ENCODE peak calls at places on chromosome 19, in six cellular contexts. E is GM13977, K is tibial artery, X is Peyer's patch, A is astrocyte of the spinal cord, S is lower lobe of right lung. C is an unnamed sample.

GRCh38 chr19:55464669-55465068 is at the start of gene C19orf85:
- DNase-seq in E (no peak), A (no peak), K (no peak), S (no peak), X (no peak), C (no peak)

GRCh38 chr19:53037101-53038097 is 7.1 kb upstream of the ERVV-2 start:
- DNase-seq in E (no peak), S (peak), A (peak), X (no peak), K (no peak), C (no peak)

GRCh38 chr19:33470040-33470330 is 51.6 kb downstream of the PEPD start:
- DNase-seq in A (no peak), E (no peak), K (peak), S (peak), X (no peak), C (peak)

GRCh38 chr19:17389957-17390664 is 3.9 kb downstream of the CCDC194 start:
- DNase-seq in K (no peak), E (no peak), S (no peak), A (no peak), X (no peak), C (no peak)

GRCh38 chr19:3094638-3095374 is 644 bp downstream of the GNA11 start:
- DNase-seq in E (peak), X (no peak), A (peak), S (no peak), K (no peak), C (peak)

GRCh38 chr19:34838753-34839431 is 65.9 kb upstream of the ZNF599 start:
- DNase-seq in K (no peak), S (no peak), A (no peak), E (no peak), X (no peak), C (no peak)

GRCh38 chr19:55626350-55626749 is 2.0 kb upstream of the ZNF784 start:
- DNase-seq in X (peak), K (no peak), A (no peak), S (no peak), E (no peak), C (no peak)

GRCh38 chr19:55360902-55361301 is 2.2 kb downstream of the GARIN5B start:
- DNase-seq in K (no peak), A (no peak), E (no peak), S (no peak), X (no peak), C (no peak)

GRCh38 chr19:19865750-19866598 is at the start of gene ZNF253:
- DNase-seq in K (peak), E (peak), X (peak), S (peak), A (peak), C (peak)

GRCh38 chr19:31154021-31154420 is 195.2 kb downstream of the TSHZ3 start:
- DNase-seq in E (no peak), S (no peak), K (no peak), A (peak), X (no peak), C (no peak)

GRCh38 chr19:10238172-10238783 is 7.1 kb upstream of the S1PR2 start:
- DNase-seq in E (no peak), K (no peak), X (no peak), S (peak), A (peak), C (no peak)

GRCh38 chr19:39469036-39469435 is 11.6 kb upstream of the TIMM50 start:
- DNase-seq in K (no peak), A (no peak), E (no peak), X (no peak), S (no peak), C (no peak)

GRCh38 chr19:48493718-48494515 is 17.7 kb downstream of the LMTK3 start:
- DNase-seq in S (no peak), A (no peak), X (no peak), K (no peak), E (no peak), C (no peak)

GRCh38 chr19:39514840-39515550 is at the start of gene SELENOV:
- DNase-seq in X (no peak), E (no peak), S (no peak), K (no peak), A (no peak), C (peak)

GRCh38 chr19:21328885-21329605 is at the start of gene ZNF708:
- DNase-seq in E (peak), S (peak), X (peak), A (peak), K (peak), C (peak)

GRCh38 chr19:2003901-2004300 is 11.6 kb downstream of the BTBD2 start:
- DNase-seq in E (no peak), X (no peak), S (no peak), A (no peak), K (no peak), C (no peak)

GRCh38 chr19:47714339-47714738 is 1.1 kb downstream of the EHD2 start:
- DNase-seq in K (no peak), X (no peak), E (no peak), S (no peak), A (no peak), C (no peak)

GRCh38 chr19:39997595-39998216 is 846 bp downstream of the ZNF546 start:
- DNase-seq in S (no peak), A (no peak), X (no peak), E (peak), K (no peak), C (no peak)

GRCh38 chr19:17450264-17451075 is 2.0 kb upstream of the TMEM221 start:
- DNase-seq in X (no peak), K (no peak), S (no peak), A (no peak), E (peak), C (no peak)

GRCh38 chr19:39411832-39412099 is 703 bp upstream of the PLEKHG2 start:
- DNase-seq in S (peak), A (peak), E (peak), K (peak), X (peak), C (no peak)

GRCh38 chr19:11195169-11195568 is 2.2 kb downstream of the KANK2 start:
- DNase-seq in X (no peak), A (no peak), S (no peak), E (no peak), K (no peak), C (no peak)

GRCh38 chr19:13060964-13061927 is 41.4 kb downstream of the LYL1 start:
- DNase-seq in A (peak), X (peak), S (peak), K (peak), E (peak), C (no peak)

GRCh38 chr19:1269478-1270167 is 491 bp downstream of the CIRBP start:
- DNase-seq in E (peak), X (peak), K (peak), S (peak), A (peak), C (no peak)

GRCh38 chr19:52967772-52968171 is 5.1 kb upstream of the ZNF816 start:
- DNase-seq in S (no peak), X (no peak), K (no peak), E (no peak), A (no peak), C (no peak)

GRCh38 chr19:47263169-47263560 is 6.8 kb downstream of the CCDC9 start:
- DNase-seq in K (no peak), X (no peak), E (no peak), A (no peak), S (no peak), C (no peak)

GRCh38 chr19:16940626-16941025 is 51.8 kb downstream of the F2RL3 start:
- DNase-seq in K (peak), E (no peak), X (no peak), S (no peak), A (no peak), C (no peak)

GRCh38 chr19:2603320-2603719 is 99.2 kb downstream of the GNG7 start:
- DNase-seq in S (peak), A (peak), X (peak), K (peak), E (no peak), C (peak)

GRCh38 chr19:42571136-42571535 is 23.6 kb downstream of the CEACAM8 start:
- DNase-seq in S (no peak), K (no peak), A (no peak), E (no peak), X (no peak), C (no peak)

GRCh38 chr19:49499030-49499670 is 2.9 kb downstream of the RPS11 start:
- DNase-seq in S (no peak), X (no peak), K (no peak), E (no peak), A (no peak), C (no peak)

GRCh38 chr19:49503582-49503962 is 7.3 kb downstream of the RPS11 start:
- DNase-seq in X (no peak), A (no peak), S (no peak), E (no peak), K (no peak), C (no peak)

GRCh38 chr19:49498475-49498874 is 2.2 kb downstream of the RPS11 start:
- DNase-seq in S (no peak), X (no peak), K (no peak), A (no peak), E (no peak), C (no peak)

GRCh38 chr19:49506575-49507105 is 5.8 kb upstream of the FCGRT start:
- DNase-seq in E (peak), X (peak), S (peak), A (no peak), K (no peak), C (no peak)

DNA sequence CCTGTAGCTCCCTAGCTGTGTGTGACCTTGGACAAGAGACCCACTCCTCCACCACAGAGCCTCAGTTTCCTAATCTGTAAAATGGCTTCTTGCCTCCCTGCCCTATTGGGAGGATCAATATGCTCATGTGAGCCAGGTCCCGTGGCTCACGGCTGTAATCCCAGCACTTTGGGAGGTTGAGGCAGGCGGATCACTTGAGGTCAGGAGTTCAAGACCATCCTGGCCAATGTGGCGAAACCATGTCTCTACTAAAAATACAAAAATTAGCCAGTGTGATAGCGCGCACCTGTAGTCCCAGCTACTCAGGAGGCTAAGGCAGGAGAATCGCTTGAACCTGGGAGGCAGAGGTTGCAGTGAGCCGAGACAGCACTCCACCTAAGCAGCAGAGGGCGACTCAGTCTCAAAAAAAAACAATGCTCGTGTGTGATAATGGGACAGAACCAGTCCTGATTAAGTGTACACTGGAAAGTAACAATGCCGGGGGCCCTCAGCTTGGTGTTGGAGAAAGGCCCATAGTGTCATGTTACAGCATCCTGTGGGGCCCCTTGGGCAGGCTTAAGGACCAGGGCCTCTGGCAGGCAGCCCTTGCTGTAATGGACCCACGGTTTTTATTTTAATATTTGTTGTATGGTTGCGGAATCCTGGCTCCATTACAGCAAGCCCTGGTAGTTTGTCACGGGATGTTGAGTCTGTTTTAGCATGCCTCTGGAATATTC is 6.8 kb downstream of the RPS11 start:
- DNase-seq in A (peak), K (no peak), E (no peak), X (no peak), S (peak), C (no peak)
- TF ChIP-seq CTCF in A (peak), K (peak), E (peak), X (no peak), S (peak), C (peak)

GRCh38 chr19:6737873-6738725 is 719 bp upstream of the GPR108 start:
- DNase-seq in X (peak), E (peak), S (peak), A (peak), K (peak), C (no peak)

GRCh38 chr19:6737284-6737872 is at the start of gene GPR108:
- DNase-seq in K (peak), E (peak), A (peak), S (peak), X (peak), C (peak)

GRCh38 chr19:6736169-6736916 is 1.0 kb downstream of the GPR108 start:
- DNase-seq in X (peak), A (peak), K (peak), E (peak), S (peak), C (no peak)

GRCh38 chr19:6735181-6735891 is 2.0 kb downstream of the GPR108 start:
- DNase-seq in E (no peak), A (no peak), X (no peak), K (no peak), S (no peak), C (no peak)

DNA sequence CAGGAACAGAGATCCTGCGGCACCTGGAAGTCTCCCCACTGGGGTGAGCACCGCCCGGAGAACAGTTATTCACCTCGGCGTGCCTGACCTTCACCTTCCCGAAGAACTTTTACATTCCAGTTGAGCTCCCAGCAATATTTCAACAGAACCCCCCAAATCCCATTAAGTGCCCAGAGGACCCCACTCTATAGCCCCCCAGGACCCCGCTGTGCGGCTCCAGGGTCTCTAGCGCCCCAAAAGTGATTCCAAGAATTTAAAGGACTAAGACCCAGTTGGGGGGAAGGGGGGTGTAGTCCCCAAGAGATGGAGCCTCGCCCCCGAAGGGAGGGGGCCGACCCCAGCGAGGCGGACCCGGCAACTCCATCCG is 480 bp downstream of the GPR108 start:
- DNase-seq in S (no peak), E (no peak), K (no peak), X (no peak), A (no peak), C (no peak)
- TF ChIP-seq CTCF in S (no peak), E (no peak), K (no peak), X (no peak), A (no peak), C (peak)

DNA sequence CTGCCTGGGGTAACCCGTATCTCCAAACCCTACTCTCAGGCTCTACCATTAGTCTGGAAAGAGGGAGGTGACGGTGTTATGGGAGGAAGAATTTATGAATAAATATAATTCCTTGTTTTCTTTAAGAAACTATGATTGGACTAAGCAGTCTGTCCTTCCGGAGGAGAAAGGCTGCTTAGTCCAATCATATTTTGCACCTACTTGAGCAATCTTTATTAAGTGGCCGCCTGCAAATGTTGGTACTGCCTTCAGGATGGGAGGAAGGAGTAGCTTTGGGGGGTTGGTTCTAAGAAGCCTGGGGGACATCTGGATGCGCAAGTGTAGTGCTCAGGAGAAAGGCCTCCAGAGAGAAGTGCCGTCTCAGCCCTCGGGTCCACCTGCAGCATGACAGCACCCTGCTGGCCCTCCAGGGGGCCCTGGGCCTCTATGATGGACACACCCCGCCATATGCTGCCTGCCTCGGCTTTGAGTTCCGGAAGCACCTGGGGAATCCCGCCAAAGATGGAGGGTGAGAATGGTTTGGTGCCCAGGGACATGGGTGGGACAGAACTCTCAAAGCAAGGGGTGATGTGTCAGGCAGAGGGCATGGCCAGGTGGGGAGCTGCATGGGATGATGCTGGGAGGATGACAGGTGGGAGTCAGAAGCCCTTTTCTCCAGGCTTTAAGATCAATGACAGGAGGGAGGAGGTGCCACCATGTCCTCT is 4.0 kb downstream of the ACP4 start:
- DNase-seq in E (peak), A (no peak), X (no peak), S (no peak), K (no peak), C (no peak)
- TF ChIP-seq CTCF in E (peak), A (no peak), X (no peak), S (no peak), K (no peak), C (no peak)

DNA sequence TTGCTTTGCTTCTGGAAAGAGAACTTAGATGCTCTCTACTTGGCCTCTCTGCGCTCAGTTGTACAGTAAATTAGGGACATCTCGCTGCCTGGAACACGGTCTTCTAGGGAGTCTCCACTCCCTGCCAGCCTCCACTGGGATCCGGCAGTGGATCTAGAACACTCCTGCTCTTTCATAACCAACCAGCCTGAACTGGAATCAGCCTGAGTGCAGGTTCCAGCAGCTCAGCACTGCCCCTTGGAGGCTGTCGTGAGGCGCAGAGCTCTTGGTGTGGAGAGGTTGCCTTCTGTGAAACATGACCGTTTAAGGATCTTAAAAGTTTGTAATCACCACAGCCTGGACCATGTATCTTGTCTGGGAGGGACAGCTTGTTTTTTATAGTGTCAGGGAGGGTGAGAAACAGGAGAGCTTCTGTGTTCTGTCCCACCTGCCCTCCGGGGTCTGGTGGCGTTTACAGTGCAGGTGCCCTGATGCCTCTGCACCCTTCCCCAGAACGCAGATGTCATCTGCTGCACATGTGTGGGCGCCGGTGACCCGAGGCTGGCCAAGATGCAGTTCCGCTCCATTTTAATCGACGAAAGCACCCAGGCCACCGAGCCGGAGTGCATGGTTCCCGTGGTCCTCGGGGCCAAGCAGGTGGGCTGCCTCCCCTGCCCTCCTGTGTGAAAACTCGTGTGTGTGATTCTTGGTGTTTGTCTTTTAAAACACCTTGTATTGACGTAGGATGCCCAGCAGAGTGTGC is 24.8 kb downstream of the UPF1 start:
- DNase-seq in X (no peak), A (no peak), K (no peak), E (no peak), S (no peak), C (no peak)
- TF ChIP-seq CTCF in X (no peak), A (peak), K (no peak), E (peak), S (no peak), C (peak)

GRCh38 chr19:50050406-50051223 is 24.8 kb downstream of the ZNF473 start:
- DNase-seq in K (peak), S (peak), E (peak), X (peak), A (peak), C (no peak)

GRCh38 chr19:50043967-50044366 is 18.2 kb downstream of the ZNF473 start:
- DNase-seq in X (no peak), K (no peak), S (no peak), A (no peak), E (no peak), C (no peak)

GRCh38 chr19:50044922-50045321 is 19.1 kb downstream of the ZNF473 start:
- DNase-seq in E (no peak), X (no peak), A (no peak), S (no peak), K (no peak), C (no peak)

GRCh38 chr19:50047686-50048085 is 21.9 kb downstream of the ZNF473 start:
- DNase-seq in S (no peak), A (no peak), K (no peak), X (no peak), E (no peak), C (no peak)

GRCh38 chr19:50046649-50047503 is 21.1 kb downstream of the ZNF473 start:
- DNase-seq in E (no peak), A (no peak), K (no peak), S (peak), X (peak), C (no peak)
- TF ChIP-seq CTCF in E (peak), A (peak), K (peak), S (peak), X (peak), C (peak)

GRCh38 chr19:57830071-57830602 is at the start of gene ZNF587B:
- DNase-seq in S (peak), K (peak), E (no peak), X (peak), A (peak), C (no peak)
- TF ChIP-seq CTCF in S (peak), K (peak), E (no peak), X (no peak), A (peak), C (peak)

GRCh38 chr19:4268816-4269430 is 10.1 kb upstream of the SHD start:
- DNase-seq in S (no peak), K (no peak), A (no peak), X (no peak), E (no peak), C (no peak)
- TF ChIP-seq CTCF in S (no peak), K (no peak), A (no peak), X (no peak), E (no peak), C (no peak)

GRCh38 chr19:45773384-45773783 is 4.3 kb upstream of the SIX5 start:
- DNase-seq in A (no peak), E (no peak), K (no peak), S (no peak), X (no peak), C (no peak)

GRCh38 chr19:45772130-45772880 is 3.3 kb upstream of the SIX5 start:
- DNase-seq in S (no peak), X (no peak), K (no peak), A (no peak), E (no peak), C (no peak)

GRCh38 chr19:45777395-45777961 is 4.8 kb downstream of the DMPK start:
- DNase-seq in E (no peak), X (no peak), K (no peak), S (no peak), A (no peak), C (no peak)

GRCh38 chr19:45772912-45773311 is 3.9 kb upstream of the SIX5 start:
- DNase-seq in K (no peak), A (no peak), S (no peak), X (no peak), E (no peak), C (no peak)

DNA sequence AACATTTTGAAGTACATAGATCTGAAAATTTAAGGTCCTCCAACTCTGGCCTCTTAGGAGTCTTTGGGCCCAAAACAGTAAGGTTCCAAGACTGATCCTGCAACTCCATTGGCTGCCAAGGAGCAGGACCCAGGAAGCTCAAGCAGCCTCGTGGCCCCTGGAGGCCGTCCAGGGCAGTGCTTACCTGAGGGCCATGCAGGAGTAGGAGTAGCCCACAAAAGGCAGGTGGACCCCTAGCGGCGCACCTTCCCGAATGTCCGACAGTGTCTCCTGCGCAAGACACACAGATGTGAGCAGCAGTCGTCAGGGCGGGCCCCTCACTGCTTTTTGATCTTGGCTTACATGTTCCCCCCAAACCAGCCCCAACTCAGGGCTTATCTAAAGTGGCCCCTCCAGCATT is 5.7 kb upstream of the SIX5 start:
- DNase-seq in E (no peak), X (no peak), A (no peak), K (no peak), S (no peak), C (no peak)
- TF ChIP-seq CTCF in E (no peak), X (no peak), A (no peak), K (no peak), S (no peak), C (no peak)